ENCODE peak calls at places on chromosomes 3 and 15, in four cellular contexts. One of them, this sample, is unnamed.

GRCh38 chr3:14300721-14301377 is 101.6 kb upstream of the SLC6A6 start:
- DNase-seq in sigmoid colon: no peak
- DNase-seq in K562: no peak
- DNase-seq in HCT116: no peak
- DNase-seq in this sample: no peak

GRCh38 chr3:5302661-5303060 is 115.2 kb downstream of the EDEM1 start:
- DNase-seq in sigmoid colon: no peak
- DNase-seq in K562: no peak
- DNase-seq in HCT116: no peak
- DNase-seq in this sample: no peak

GRCh38 chr15:67761343-67761742 is 64.0 kb upstream of the SKOR1 start:
- DNase-seq in sigmoid colon: no peak
- DNase-seq in K562: no peak
- DNase-seq in HCT116: no peak
- DNase-seq in this sample: no peak

GRCh38 chr15:26873846-26874245 is 7.0 kb downstream of the GABRA5 start:
- DNase-seq in sigmoid colon: no peak
- DNase-seq in K562: no peak
- DNase-seq in HCT116: no peak
- DNase-seq in this sample: no peak

GRCh38 chr3:24485511-24485910 is 9.1 kb downstream of the THRB start:
- DNase-seq in sigmoid colon: no peak
- DNase-seq in K562: no peak
- DNase-seq in HCT116: no peak
- DNase-seq in this sample: no peak

GRCh38 chr15:28109626-28110415 is 10.7 kb upstream of the OCA2 start:
- DNase-seq in sigmoid colon: peak
- DNase-seq in K562: no peak
- DNase-seq in HCT116: no peak
- DNase-seq in this sample: no peak

GRCh38 chr3:146503459-146504202 is 34.3 kb upstream of the PLSCR2 start:
- DNase-seq in sigmoid colon: no peak
- DNase-seq in K562: no peak
- DNase-seq in HCT116: peak
- DNase-seq in this sample: peak

GRCh38 chr3:71067977-71068376 is 515.6 kb downstream of the FOXP1 start:
- DNase-seq in sigmoid colon: no peak
- DNase-seq in K562: no peak
- DNase-seq in HCT116: no peak
- DNase-seq in this sample: no peak

GRCh38 chr3:112350181-112350825 is 17.3 kb downstream of the CD200 start:
- DNase-seq in sigmoid colon: no peak
- DNase-seq in K562: no peak
- DNase-seq in HCT116: no peak
- DNase-seq in this sample: no peak

GRCh38 chr3:21894459-21895083 is 143.6 kb upstream of the ZNF385D start:
- DNase-seq in sigmoid colon: no peak
- DNase-seq in K562: no peak
- DNase-seq in HCT116: no peak
- DNase-seq in this sample: no peak

GRCh38 chr3:136255672-136256406 is 5.7 kb downstream of the PCCB start:
- DNase-seq in sigmoid colon: no peak
- DNase-seq in K562: no peak
- DNase-seq in HCT116: no peak
- DNase-seq in this sample: no peak

GRCh38 chr3:38138347-38139190 is at the start of gene MYD88:
- DNase-seq in sigmoid colon: peak
- DNase-seq in K562: peak
- DNase-seq in HCT116: no peak
- DNase-seq in this sample: peak

GRCh38 chr3:184619348-184619747 is 57.8 kb downstream of the EPHB3 start:
- DNase-seq in sigmoid colon: no peak
- DNase-seq in K562: no peak
- DNase-seq in HCT116: no peak
- DNase-seq in this sample: no peak

GRCh38 chr3:13016083-13016725 is 57.0 kb downstream of the IQSEC1 start:
- DNase-seq in sigmoid colon: peak
- DNase-seq in K562: no peak
- DNase-seq in HCT116: no peak
- DNase-seq in this sample: peak

GRCh38 chr3:128095222-128095703 is 28.3 kb downstream of the RUVBL1 start:
- DNase-seq in sigmoid colon: peak
- DNase-seq in K562: peak
- DNase-seq in HCT116: peak
- DNase-seq in this sample: peak

GRCh38 chr3:158802399-158803023 is 657 bp downstream of the MFSD1 start:
- DNase-seq in sigmoid colon: no peak
- DNase-seq in K562: no peak
- DNase-seq in HCT116: no peak
- DNase-seq in this sample: peak

GRCh38 chr3:158804441-158804840 is 2.6 kb downstream of the MFSD1 start:
- DNase-seq in sigmoid colon: no peak
- DNase-seq in K562: no peak
- DNase-seq in HCT116: no peak
- DNase-seq in this sample: no peak

GRCh38 chr3:158801200-158801599 is 654 bp upstream of the MFSD1 start:
- DNase-seq in sigmoid colon: peak
- DNase-seq in K562: peak
- DNase-seq in HCT116: no peak
- DNase-seq in this sample: no peak

GRCh38 chr3:158801696-158802398 is at the start of gene MFSD1:
- DNase-seq in sigmoid colon: peak
- DNase-seq in K562: peak
- DNase-seq in HCT116: peak
- DNase-seq in this sample: peak
- TF ChIP-seq POLR2AphosphoS5 in sigmoid colon: peak
- TF ChIP-seq POLR2AphosphoS5 in K562: peak
- TF ChIP-seq POLR2AphosphoS5 in HCT116: peak
- TF ChIP-seq POLR2AphosphoS5 in this sample: no peak

GRCh38 chr3:52504977-52505376 is 9.8 kb downstream of the STAB1 start:
- DNase-seq in sigmoid colon: no peak
- DNase-seq in K562: no peak
- DNase-seq in HCT116: no peak
- DNase-seq in this sample: no peak
- TF ChIP-seq POLR2AphosphoS5 in sigmoid colon: no peak
- TF ChIP-seq POLR2AphosphoS5 in K562: no peak
- TF ChIP-seq POLR2AphosphoS5 in HCT116: no peak
- TF ChIP-seq POLR2AphosphoS5 in this sample: no peak

GRCh38 chr15:56763082-56763481 is 29.8 kb upstream of the ZNF280D start:
- DNase-seq in sigmoid colon: no peak
- DNase-seq in K562: no peak
- DNase-seq in HCT116: no peak
- DNase-seq in this sample: no peak

GRCh38 chr15:56760186-56760585 is 26.9 kb upstream of the ZNF280D start:
- DNase-seq in sigmoid colon: no peak
- DNase-seq in K562: no peak
- DNase-seq in HCT116: no peak
- DNase-seq in this sample: no peak

GRCh38 chr15:56758770-56759449 is 25.6 kb upstream of the ZNF280D start:
- DNase-seq in sigmoid colon: no peak
- DNase-seq in K562: peak
- DNase-seq in HCT116: no peak
- DNase-seq in this sample: no peak

GRCh38 chr15:56757884-56758283 is 24.6 kb upstream of the ZNF280D start:
- DNase-seq in sigmoid colon: no peak
- DNase-seq in K562: no peak
- DNase-seq in HCT116: no peak
- DNase-seq in this sample: no peak

DNA sequence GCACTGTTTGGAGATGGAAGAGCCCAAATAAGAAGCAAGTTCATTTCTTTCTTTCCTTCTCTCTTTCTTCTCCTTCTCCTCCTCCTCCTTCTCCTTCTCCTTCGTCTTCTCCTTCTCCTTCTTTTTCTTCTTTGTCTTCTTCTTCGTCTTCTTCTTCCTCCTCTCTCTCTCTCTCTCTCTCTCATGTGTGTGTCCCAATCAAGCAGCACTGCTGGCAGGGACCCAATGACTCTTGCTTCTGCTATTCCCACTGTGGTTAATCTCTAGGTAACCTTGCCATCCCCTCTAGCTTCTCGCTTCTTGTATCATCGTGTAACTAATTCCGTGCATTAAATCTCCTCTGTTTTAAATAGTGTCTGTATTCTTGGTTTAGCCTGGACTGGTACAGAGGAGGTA is 26.1 kb upstream of the ZNF280D start:
- DNase-seq in sigmoid colon: peak
- DNase-seq in K562: no peak
- DNase-seq in HCT116: no peak
- DNase-seq in this sample: no peak
- TF ChIP-seq POLR2AphosphoS5 in sigmoid colon: no peak
- TF ChIP-seq POLR2AphosphoS5 in K562: no peak
- TF ChIP-seq POLR2AphosphoS5 in HCT116: no peak
- TF ChIP-seq POLR2AphosphoS5 in this sample: no peak

DNA sequence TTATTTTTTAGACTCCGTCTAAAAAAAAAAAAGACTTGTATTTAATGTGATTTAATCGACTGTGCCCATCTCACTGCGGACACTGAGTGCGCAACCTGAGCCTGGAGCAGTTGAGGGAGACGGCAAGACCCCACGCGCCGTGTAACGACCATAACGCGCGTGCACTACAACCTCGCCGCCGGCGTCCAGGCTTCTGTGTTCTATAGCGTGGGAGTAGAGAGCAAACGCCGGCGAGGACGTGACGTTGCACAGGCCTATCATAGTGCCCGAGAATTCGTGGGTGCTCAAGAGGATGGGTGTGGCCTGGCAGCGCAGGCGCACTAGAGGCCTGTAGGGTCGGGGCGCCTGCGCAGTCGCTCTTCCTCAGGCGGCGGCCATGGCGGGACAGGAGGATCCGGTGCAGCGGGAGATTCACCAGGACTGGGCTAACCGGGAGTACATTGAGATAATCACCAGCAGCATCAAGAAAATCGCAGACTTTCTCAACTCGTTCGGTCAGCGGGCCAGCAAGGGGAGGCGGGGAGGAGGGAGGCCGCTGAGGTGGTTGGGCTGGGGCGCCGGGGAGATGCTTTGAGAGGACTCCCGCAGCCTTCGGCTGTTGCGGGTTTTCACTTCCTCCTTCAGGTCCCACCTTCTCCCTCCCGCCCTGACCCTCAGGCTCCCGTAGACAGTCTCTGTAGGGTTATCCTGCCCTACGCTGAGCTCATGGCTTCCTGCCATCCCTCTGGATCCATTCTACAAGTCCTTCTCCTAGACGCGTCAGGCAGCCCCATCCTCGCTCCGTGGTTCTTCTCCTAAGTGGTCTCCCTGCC is at the start of gene BRK1:
- DNase-seq in sigmoid colon: peak
- DNase-seq in K562: peak
- DNase-seq in HCT116: peak
- DNase-seq in this sample: peak
- TF ChIP-seq POLR2AphosphoS5 in sigmoid colon: peak
- TF ChIP-seq POLR2AphosphoS5 in K562: peak
- TF ChIP-seq POLR2AphosphoS5 in HCT116: peak
- TF ChIP-seq POLR2AphosphoS5 in this sample: peak

GRCh38 chr3:61646851-61647525 is 85.6 kb downstream of the PTPRG start:
- DNase-seq in sigmoid colon: no peak
- DNase-seq in K562: no peak
- DNase-seq in HCT116: no peak
- DNase-seq in this sample: no peak

GRCh38 chr3:61646360-61646759 is 85.0 kb downstream of the PTPRG start:
- DNase-seq in sigmoid colon: no peak
- DNase-seq in K562: no peak
- DNase-seq in HCT116: no peak
- DNase-seq in this sample: no peak

GRCh38 chr3:61650719-61651118 is 89.3 kb downstream of the PTPRG start:
- DNase-seq in sigmoid colon: no peak
- DNase-seq in K562: no peak
- DNase-seq in HCT116: no peak
- DNase-seq in this sample: no peak

GRCh38 chr3:61649381-61650170 is 88.2 kb downstream of the PTPRG start:
- DNase-seq in sigmoid colon: no peak
- DNase-seq in K562: no peak
- DNase-seq in HCT116: no peak
- DNase-seq in this sample: no peak

GRCh38 chr3:61650276-61650675 is 88.9 kb downstream of the PTPRG start:
- DNase-seq in sigmoid colon: peak
- DNase-seq in K562: no peak
- DNase-seq in HCT116: no peak
- DNase-seq in this sample: no peak
- TF ChIP-seq POLR2AphosphoS5 in sigmoid colon: peak
- TF ChIP-seq POLR2AphosphoS5 in K562: no peak
- TF ChIP-seq POLR2AphosphoS5 in HCT116: no peak
- TF ChIP-seq POLR2AphosphoS5 in this sample: no peak

GRCh38 chr3:134353171-134353825 is 20.9 kb downstream of the AMOTL2 start:
- DNase-seq in sigmoid colon: peak
- DNase-seq in K562: no peak
- DNase-seq in HCT116: no peak
- DNase-seq in this sample: no peak

GRCh38 chr3:134351421-134351820 is 22.8 kb downstream of the AMOTL2 start:
- DNase-seq in sigmoid colon: peak
- DNase-seq in K562: no peak
- DNase-seq in HCT116: no peak
- DNase-seq in this sample: no peak

GRCh38 chr3:134350861-134351311 is 23.4 kb downstream of the AMOTL2 start:
- DNase-seq in sigmoid colon: peak
- DNase-seq in K562: no peak
- DNase-seq in HCT116: no peak
- DNase-seq in this sample: no peak

GRCh38 chr3:134353831-134354611 is 20.2 kb downstream of the AMOTL2 start:
- DNase-seq in sigmoid colon: peak
- DNase-seq in K562: no peak
- DNase-seq in HCT116: no peak
- DNase-seq in this sample: no peak

DNA sequence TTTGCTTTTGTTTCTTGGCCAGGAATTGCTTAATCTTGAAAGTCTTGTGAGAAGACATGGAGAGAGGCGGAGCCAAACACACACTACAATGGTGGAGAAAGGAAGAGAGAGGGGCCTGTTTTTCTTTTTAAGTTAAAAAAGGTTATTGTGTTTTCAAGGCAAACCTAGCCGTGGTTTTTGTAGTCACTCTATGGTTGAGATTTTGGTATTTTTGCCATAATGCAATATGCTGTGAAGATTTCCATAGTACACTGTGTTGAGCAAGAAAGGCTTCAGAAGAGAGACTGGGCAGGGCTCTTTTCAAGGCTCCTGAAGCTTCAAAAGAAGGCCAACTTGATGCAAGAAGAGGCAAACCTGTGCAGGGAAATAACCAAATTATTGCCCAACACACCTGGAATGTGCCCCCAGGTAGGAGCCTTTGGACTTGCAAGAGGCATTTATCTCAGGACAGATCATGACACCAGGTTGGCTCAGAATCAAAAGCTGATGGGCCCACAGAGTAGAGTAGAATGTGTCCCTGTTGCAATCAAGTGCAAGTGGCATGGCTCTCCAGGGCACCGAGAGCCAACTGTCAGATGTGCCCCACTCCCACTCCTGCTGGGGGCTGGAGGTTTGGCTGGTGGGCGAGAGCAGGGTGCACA is 22.1 kb downstream of the AMOTL2 start:
- DNase-seq in sigmoid colon: peak
- DNase-seq in K562: no peak
- DNase-seq in HCT116: no peak
- DNase-seq in this sample: no peak
- TF ChIP-seq POLR2AphosphoS5 in sigmoid colon: no peak
- TF ChIP-seq POLR2AphosphoS5 in K562: no peak
- TF ChIP-seq POLR2AphosphoS5 in HCT116: no peak
- TF ChIP-seq POLR2AphosphoS5 in this sample: no peak

GRCh38 chr15:73988075-73988969 is 3.8 kb downstream of the STOML1 start:
- DNase-seq in sigmoid colon: peak
- DNase-seq in K562: no peak
- DNase-seq in HCT116: no peak
- DNase-seq in this sample: no peak
- TF ChIP-seq POLR2AphosphoS5 in sigmoid colon: no peak
- TF ChIP-seq POLR2AphosphoS5 in K562: no peak
- TF ChIP-seq POLR2AphosphoS5 in HCT116: no peak
- TF ChIP-seq POLR2AphosphoS5 in this sample: no peak